ENCODE peak calls at places on chromosomes 3 and 15, in eight cellular contexts. A is neural progenitor cell, T is SK-N-SH, U is hepatocyte, S is MM.1S, G is OCI-LY7, W is GM23338, Q is HCT116. X is an unnamed sample. For H3K4me1, the result is how much of the 10 kb centered on the place peaks cover.

GRCh38 chr3:59483191-59483590 is 433.4 kb upstream of the CFAP20DC start:
- DNase-seq in W (no peak), S (no peak), U (no peak), Q (no peak), G (no peak), A (no peak), T (no peak), X (no peak)

GRCh38 chr3:156474560-156475389 is 80.1 kb downstream of the SSR3 start:
- DNase-seq in A (peak), W (peak), T (no peak), G (peak), Q (no peak), U (no peak), S (no peak), X (peak)

GRCh38 chr3:185537369-185537970 is 14.9 kb downstream of the LIPH start:
- DNase-seq in Q (peak), A (no peak), G (peak), S (peak), U (peak), T (no peak), W (peak), X (peak)

GRCh38 chr3:157231071-157231470 is 71.1 kb upstream of the CCNL1 start:
- DNase-seq in S (no peak), W (no peak), U (no peak), A (no peak), T (no peak), G (no peak), Q (no peak), X (no peak)

GRCh38 chr3:76206351-76206750 is 421.0 kb upstream of the ZNF717 start:
- DNase-seq in G (no peak), S (no peak), U (peak), T (no peak), Q (no peak), A (no peak), W (no peak), X (no peak)

GRCh38 chr15:79023546-79023890 is 67.1 kb downstream of the RASGRF1 start:
- DNase-seq in S (no peak), U (no peak), W (no peak), Q (no peak), A (no peak), G (no peak), T (no peak), X (no peak)

GRCh38 chr15:27894645-27895044 is 204.5 kb downstream of the OCA2 start:
- DNase-seq in Q (no peak), A (no peak), W (no peak), U (no peak), S (no peak), G (no peak), T (no peak), X (no peak)

GRCh38 chr15:51736646-51737537 is 563 bp downstream of the LYSMD2 start:
- DNase-seq in A (peak), G (no peak), S (no peak), T (peak), W (peak), Q (no peak), U (peak), X (peak)

GRCh38 chr15:91926871-91927270 is 73.4 kb downstream of the SLCO3A1 start:
- DNase-seq in W (peak), G (no peak), T (no peak), U (no peak), Q (no peak), A (no peak), S (no peak), X (no peak)

GRCh38 chr15:55999635-56000034 is 6.2 kb upstream of the NEDD4 start:
- DNase-seq in G (no peak), S (no peak), A (no peak), W (no peak), U (no peak), Q (no peak), T (no peak), X (peak)

GRCh38 chr3:66401157-66401550 is 99.7 kb downstream of the LRIG1 start:
- DNase-seq in U (no peak), Q (no peak), G (no peak), W (no peak), S (no peak), T (no peak), A (no peak), X (no peak)

GRCh38 chr3:16364963-16365362 is 100.0 kb downstream of the OXNAD1 start:
- DNase-seq in T (no peak), W (no peak), S (no peak), Q (no peak), A (no peak), G (no peak), U (no peak), X (no peak)

GRCh38 chr3:12768579-12769527 is 9.8 kb upstream of the TMEM40 start:
- DNase-seq in A (no peak), Q (no peak), S (no peak), U (no peak), T (no peak), W (peak), G (no peak), X (no peak)

GRCh38 chr3:197029511-197030167 is at the start of gene MELTF:
- DNase-seq in U (peak), S (peak), W (peak), T (peak), A (peak), G (peak), Q (no peak), X (peak)

GRCh38 chr15:78223396-78224023 is 10.9 kb downstream of the ACSBG1 start:
- DNase-seq in Q (no peak), S (no peak), U (no peak), T (no peak), A (no peak), G (no peak), W (no peak), X (no peak)

GRCh38 chr3:160016972-160017371 is 28.3 kb downstream of the IL12A start:
- DNase-seq in G (no peak), S (peak), T (no peak), U (no peak), A (no peak), W (no peak), Q (no peak), X (peak)

GRCh38 chr3:138818175-138818574 is 16.6 kb downstream of the PIK3CB start:
- DNase-seq in A (no peak), S (no peak), Q (no peak), W (no peak), G (no peak), U (no peak), T (no peak), X (no peak)

GRCh38 chr15:40500584-40501330 is 30.0 kb downstream of the CHST14 start:
- DNase-seq in W (no peak), G (no peak), U (no peak), T (no peak), Q (no peak), S (no peak), A (no peak), X (peak)

GRCh38 chr15:99537344-99537743 is 28.4 kb upstream of the MEF2A start:
- DNase-seq in A (no peak), W (no peak), S (no peak), T (no peak), U (no peak), G (no peak), Q (no peak), X (no peak)

GRCh38 chr15:62569460-62570404 is 404.6 kb upstream of the C2CD4B start:
- DNase-seq in U (peak), W (no peak), T (peak), Q (no peak), G (no peak), A (no peak), S (no peak), X (peak)

GRCh38 chr3:52879090-52879489 is 18.3 kb downstream of the STIMATE start:
- DNase-seq in S (no peak), W (peak), U (no peak), A (no peak), G (no peak), T (no peak), Q (no peak), X (no peak)

GRCh38 chr3:18239674-18240073 is 185.5 kb downstream of the SATB1 start:
- DNase-seq in A (no peak), Q (no peak), U (no peak), S (no peak), G (no peak), W (no peak), T (no peak), X (no peak)
- H3K4me1 ChIP-seq in A (under half), Q (under half), U (under half), S (under half), G (under half), W (under half), T (under half), X (under half)

GRCh38 chr3:142930510-142930909 is 33.0 kb downstream of the PAQR9 start:
- DNase-seq in W (no peak), G (no peak), Q (peak), U (peak), S (no peak), T (no peak), A (no peak), X (no peak)
- TF ChIP-seq EZH2phosphoT487 in W (no peak), G (no peak), Q (no peak), U (no peak), S (no peak), T (no peak), A (no peak), X (no peak)

DNA sequence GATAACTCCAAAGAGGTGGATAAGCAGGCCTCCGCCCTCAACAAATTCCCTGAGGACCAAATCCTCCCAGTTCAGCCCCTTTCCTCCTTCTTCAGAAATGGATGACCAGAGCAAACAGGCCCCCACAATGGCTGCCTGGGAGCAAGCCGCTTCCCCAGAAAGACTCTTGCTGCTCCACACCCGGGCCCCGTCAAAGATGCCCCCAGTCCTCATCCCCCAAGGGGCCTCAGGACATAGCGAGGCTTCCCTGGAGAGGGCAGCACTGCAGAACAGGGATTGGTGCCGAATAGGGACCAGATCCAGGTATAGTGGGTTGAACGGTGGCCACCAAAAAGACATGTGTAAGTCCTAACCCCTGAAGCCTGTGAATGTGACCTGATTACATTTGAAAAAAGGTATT is 502.3 kb downstream of the SHQ1 start:
- DNase-seq in G (no peak), W (peak), A (no peak), T (no peak), Q (no peak), U (no peak), S (no peak), X (no peak)
- TF ChIP-seq CTCF in G (no peak), W (peak), A (peak), T (no peak), Q (peak), U (no peak), S (no peak), X (no peak)

DNA sequence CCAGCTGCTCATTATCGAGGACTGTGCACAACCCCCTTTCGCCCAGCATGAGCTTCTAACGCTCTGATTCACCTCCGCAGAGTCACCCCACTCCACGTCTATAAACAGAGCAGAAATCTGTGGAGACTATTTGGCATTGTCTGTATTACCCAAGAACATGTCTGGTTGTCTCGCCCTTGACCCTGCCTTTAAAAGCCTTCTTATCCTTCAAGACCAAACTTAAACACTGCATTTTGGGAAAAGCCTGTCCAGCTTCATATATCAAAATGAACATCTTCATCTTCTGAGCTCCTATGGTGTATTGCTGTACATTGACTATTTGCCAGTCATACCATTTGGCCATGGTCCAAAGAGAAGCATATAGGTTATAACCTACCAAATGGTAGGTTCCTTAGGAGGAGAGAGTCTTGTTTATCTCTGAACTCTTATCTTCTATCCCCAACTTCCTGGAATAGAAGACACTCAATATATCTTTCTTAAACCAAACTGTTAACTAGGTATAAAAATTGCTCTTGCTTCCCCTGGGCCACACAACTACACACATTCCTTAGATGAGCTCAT is 90.2 kb downstream of the FBN1 start:
- DNase-seq in T (no peak), G (no peak), A (no peak), U (peak), W (no peak), Q (no peak), S (no peak), X (no peak)
- H3K4me1 ChIP-seq in T (half or more), G (under half), A (under half), U (under half), W (under half), Q (under half), S (under half), X (under half)

GRCh38 chr15:88932875-88933330 is 19.7 kb upstream of the MFGE8 start:
- DNase-seq in A (no peak), U (no peak), S (no peak), G (no peak), W (no peak), Q (no peak), T (no peak), X (no peak)

GRCh38 chr15:88932271-88932874 is 19.2 kb upstream of the MFGE8 start:
- DNase-seq in S (no peak), Q (no peak), W (no peak), A (no peak), T (no peak), G (no peak), U (no peak), X (no peak)

DNA sequence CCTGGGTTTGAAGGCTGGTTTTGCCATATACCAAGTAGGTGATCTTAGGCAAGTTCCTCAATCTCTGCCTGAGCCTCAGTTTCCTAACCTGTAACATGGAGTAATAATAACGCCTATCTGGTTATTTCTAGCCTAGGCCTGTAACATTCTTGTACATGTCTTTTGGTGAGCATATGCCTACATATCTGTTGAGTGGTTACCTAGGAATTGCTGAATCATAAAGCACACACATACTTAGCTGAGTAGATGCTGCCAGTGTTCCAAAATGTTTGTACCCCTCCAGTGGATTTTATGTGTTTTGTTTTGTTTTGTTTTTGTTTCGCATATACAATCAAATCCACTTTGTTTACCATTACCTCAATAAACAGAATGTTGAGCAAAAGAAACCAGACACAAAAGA is 17.4 kb upstream of the MFGE8 start:
- DNase-seq in S (no peak), T (no peak), Q (no peak), G (no peak), U (no peak), W (no peak), A (no peak), X (peak)
- TF ChIP-seq EZH2phosphoT487 in S (no peak), T (no peak), Q (no peak), G (no peak), U (no peak), W (no peak), A (no peak), X (no peak)

GRCh38 chr3:37024092-37024491 is 30.8 kb downstream of the MLH1 start:
- DNase-seq in S (peak), W (no peak), G (peak), U (no peak), A (no peak), Q (peak), T (peak), X (peak)
- TF ChIP-seq CTCF in S (peak), W (peak), G (peak), U (no peak), A (peak), Q (peak), T (peak), X (peak)